ENCODE peak calls at places on chromosomes 13 and 19, in four cellular contexts. X, K, L and C are unnamed samples.

GRCh38 chr19:48418317-48419064 is 25.0 kb downstream of the GRIN2D start:
- DNase-seq in L (peak; percentile 58), X (no peak), K (no peak), C (no peak)

GRCh38 chr19:47107953-47108746 is 5.4 kb downstream of the ZC3H4 start:
- DNase-seq in L (peak; percentile 51), K (no peak), X (no peak), C (peak; percentile 30)

GRCh38 chr13:47553329-47553977 is 447.6 kb downstream of the SUCLA2 start:
- DNase-seq in X (no peak), K (no peak), L (peak; percentile 51), C (no peak)

GRCh38 chr19:11963566-11964355 is 1.1 kb upstream of the ZNF763 start:
- DNase-seq in X (peak; percentile 73), K (peak; percentile 82), L (peak; percentile 89), C (peak; percentile 78)

GRCh38 chr19:15115080-15115479 is 7.9 kb downstream of the SYDE1 start:
- DNase-seq in L (no peak), X (no peak), K (no peak), C (peak; percentile 78)

GRCh38 chr19:44748426-44749254 is at the start of gene BCL3:
- DNase-seq in X (peak; percentile 91), L (peak; percentile 66), K (peak; percentile 34), C (no peak)

GRCh38 chr19:47227347-47228167 is 3.4 kb downstream of the BBC3 start:
- DNase-seq in L (peak; percentile 99), K (peak; percentile 92), X (peak; percentile 77), C (peak; percentile 96)

GRCh38 chr19:50705422-50706019 is 14.1 kb downstream of the SHANK1 start:
- DNase-seq in X (no peak), K (peak; percentile 76), L (peak; percentile 86), C (peak; percentile 65)

GRCh38 chr13:73714522-73714921 is 419.7 kb downstream of the KLF12 start:
- DNase-seq in X (no peak), L (no peak), K (no peak), C (no peak)

GRCh38 chr19:1171755-1172352 is 2.2 kb downstream of the SBNO2 start:
- DNase-seq in X (no peak), L (no peak), K (no peak), C (peak; percentile 31)

GRCh38 chr13:44423824-44424223 is 50.2 kb downstream of the SERP2 start:
- DNase-seq in L (peak; percentile 19), K (no peak), X (no peak), C (no peak)

GRCh38 chr19:18418725-18419194 is 438 bp upstream of the SSBP4 start:
- DNase-seq in K (no peak), L (no peak), X (no peak), C (no peak)

GRCh38 chr19:18416778-18417249 is 2.4 kb upstream of the SSBP4 start:
- DNase-seq in X (peak; percentile 80), K (peak; percentile 91), L (peak; percentile 94), C (peak; percentile 94)

GRCh38 chr19:18417250-18418033 is 1.8 kb upstream of the SSBP4 start:
- DNase-seq in K (peak; percentile 88), X (no peak), L (peak; percentile 89), C (peak; percentile 88)

GRCh38 chr19:18419195-18419698 is at the start of gene SSBP4:
- DNase-seq in K (peak; percentile 71), L (peak; percentile 88), X (peak; percentile 83), C (peak; percentile 82)

DNA sequence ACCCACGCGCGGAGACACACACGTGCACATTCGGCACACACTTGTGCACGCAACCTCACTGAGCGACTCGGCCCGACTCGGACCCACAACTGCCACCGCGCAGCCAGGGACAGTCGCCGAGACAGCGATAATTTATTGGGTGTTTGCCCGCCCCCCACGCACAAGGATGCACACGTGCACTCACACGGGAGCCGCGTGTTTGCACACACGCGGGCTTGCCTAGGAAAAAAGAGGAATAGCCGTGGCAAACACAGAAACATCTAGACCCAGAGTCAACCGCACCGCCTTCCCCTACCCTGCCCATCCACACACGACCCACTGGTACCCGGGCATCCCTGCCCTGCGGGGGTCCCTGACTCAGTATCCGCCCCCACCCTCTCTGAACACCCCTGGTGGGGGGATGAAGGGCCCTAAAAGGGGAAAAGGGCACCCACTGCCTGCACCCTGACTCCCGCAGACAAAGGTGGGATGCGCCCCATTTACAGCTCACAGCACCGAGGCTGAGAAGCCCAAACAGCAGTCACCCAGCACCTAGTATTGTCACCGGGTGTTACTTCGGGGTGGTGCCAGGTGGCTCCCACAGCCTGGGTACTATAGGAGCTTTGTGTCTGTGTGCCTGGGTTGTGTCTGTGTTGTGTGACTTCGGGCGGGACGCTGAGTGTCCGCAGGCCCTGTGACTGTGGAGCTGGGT is 1.0 kb upstream of the SSBP4 start:
- DNase-seq in X (no peak), L (peak; percentile 67), K (no peak), C (no peak)
- H3K4me3 ChIP-seq in X (peak overlapping the region; percentile 77), L (peak overlapping the region; percentile 35), K (no peak overlapping the region), C (peak overlapping the region; percentile 47)

DNA sequence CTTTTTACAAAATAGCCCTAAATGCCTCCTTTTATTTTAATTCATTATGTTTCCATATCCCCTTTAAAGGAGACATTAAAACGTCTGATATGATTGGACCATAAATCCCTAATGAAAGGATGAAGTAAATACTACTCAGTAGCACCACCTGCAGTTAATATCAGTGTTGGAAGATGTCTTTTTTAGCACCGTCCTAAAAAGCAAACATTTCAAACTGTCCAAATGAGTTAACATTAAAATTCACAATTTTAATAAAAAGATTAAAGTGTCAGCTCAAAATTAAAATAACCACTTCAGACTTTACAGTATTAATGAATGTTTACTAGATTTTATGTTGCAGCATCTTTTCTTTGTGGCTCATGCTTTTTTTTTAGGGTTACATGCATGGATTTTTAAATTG is 12.3 kb downstream of the ZNF507 start:
- DNase-seq in X (no peak), K (no peak), L (no peak), C (peak; percentile 43)
- TF ChIP-seq CTCF in X (peak; percentile 10), K (no peak), L (peak; percentile 54), C (peak; percentile 42)

DNA sequence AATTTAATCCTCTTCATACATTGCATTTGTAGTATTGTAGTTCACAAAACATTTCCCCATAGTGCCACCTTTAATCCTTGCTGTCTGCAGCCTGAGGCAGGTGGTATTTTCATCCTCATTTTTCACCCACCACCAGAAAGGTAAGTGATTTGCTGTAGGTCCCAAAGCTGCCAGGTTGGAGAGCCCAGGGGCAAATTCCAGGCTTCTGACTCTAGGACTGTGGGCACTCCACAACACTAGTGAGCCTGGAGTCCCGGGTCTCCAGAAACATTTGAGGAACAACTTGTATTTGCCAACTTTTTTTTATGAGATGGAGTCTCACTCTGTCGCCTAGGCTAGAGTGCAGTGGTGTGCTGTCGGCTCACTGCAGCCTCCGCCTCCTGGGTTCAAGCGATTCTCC is 6.2 kb downstream of the ILF3 start:
- DNase-seq in X (no peak), K (no peak), L (no peak), C (no peak)
- H3K4me3 ChIP-seq in X (no peak overlapping the region), K (no peak overlapping the region), L (no peak overlapping the region), C (no peak overlapping the region)

GRCh38 chr13:101915755-101916107 is 463.3 kb downstream of the ITGBL1 start:
- DNase-seq in K (peak; percentile 41), X (no peak), L (no peak), C (no peak)
- TF ChIP-seq CTCF in K (no peak), X (no peak), L (no peak), C (no peak)

DNA sequence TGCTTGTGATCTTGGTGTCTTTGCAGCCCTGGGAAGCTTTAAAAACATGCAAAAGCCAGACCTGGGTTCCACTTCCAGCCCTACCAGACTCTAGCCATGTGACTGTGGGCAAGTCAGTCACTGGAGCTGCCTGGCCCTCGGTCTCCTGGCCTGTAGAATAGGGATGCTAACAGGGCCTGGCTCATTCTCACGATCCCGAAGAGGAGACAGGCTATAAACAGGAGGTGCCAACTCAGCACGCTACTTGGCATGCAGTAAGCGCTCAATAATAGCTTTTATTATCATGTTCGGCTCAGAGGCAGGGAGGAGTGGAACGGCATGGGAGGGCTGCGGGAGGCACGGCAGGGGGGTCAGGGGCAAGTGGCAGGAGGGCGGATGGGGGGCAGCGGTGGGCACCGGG is 1.7 kb downstream of the CTXN1 start:
- DNase-seq in K (no peak), L (no peak), X (no peak), C (no peak)
- H3K4me3 ChIP-seq in K (no peak overlapping the region), L (no peak overlapping the region), X (no peak overlapping the region), C (no peak overlapping the region)

GRCh38 chr19:34555447-34555846 is 73.9 kb downstream of the WTIP start:
- DNase-seq in L (peak; percentile 80), K (peak; percentile 43), X (no peak), C (peak; percentile 30)
- TF ChIP-seq CTCF in L (peak; percentile 80), K (peak; percentile 67), X (no peak), C (peak; percentile 45)

DNA sequence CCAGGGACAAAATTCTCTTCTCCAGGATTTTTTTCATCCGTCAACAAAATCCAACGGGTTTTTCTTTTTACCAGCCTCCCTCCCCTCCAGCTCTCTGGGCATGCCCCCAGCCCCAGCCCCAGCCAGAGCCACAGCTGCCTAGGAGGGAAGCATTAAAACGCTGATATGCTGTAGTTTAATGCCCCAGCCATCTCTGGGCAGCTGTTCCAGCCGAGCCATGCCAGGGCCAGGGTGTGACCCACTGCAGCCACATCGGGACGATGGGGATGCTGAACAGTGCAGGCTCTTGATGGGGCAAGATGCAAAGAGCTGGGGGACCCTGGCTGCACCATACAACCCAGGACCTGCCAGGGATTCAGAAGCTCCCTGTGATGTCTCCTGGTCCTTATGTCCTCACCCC is 32.1 kb downstream of the TSHZ3 start:
- DNase-seq in X (no peak), K (no peak), L (peak; percentile 38), C (no peak)
- H3K4me3 ChIP-seq in X (no peak overlapping the region), K (no peak overlapping the region), L (no peak overlapping the region), C (no peak overlapping the region)